ENCODE peak calls at places on chromosomes 3 and 15, in four cellular contexts. K is right lobe of liver; T is NCI-H510A treated with DMSO at 0.1 percent for 48 hours; O is activated naive CD8-positive, alpha-beta T cell treated with anti-CD3 and anti-CD28 coated beads, Interleukin-2, amount 50 U/mL, for 16 hours. J is an unnamed sample.

GRCh38 chr3:58111513-58112184 is 99.1 kb downstream of the DNASE1L3 start:
- DNase-seq in K (no peak), T (peak), O (no peak), J (peak)

GRCh38 chr15:91849749-91850161 is 3.8 kb upstream of the SLCO3A1 start:
- DNase-seq in K (no peak), T (peak), O (no peak), J (no peak)

GRCh38 chr3:146780251-146780650 is 175.1 kb upstream of the PLSCR5 start:
- DNase-seq in K (no peak), T (no peak), O (no peak), J (no peak)

GRCh38 chr3:108518895-108519294 is 8.5 kb upstream of the MYH15 start:
- DNase-seq in K (no peak), T (no peak), O (no peak), J (no peak)

GRCh38 chr15:75338661-75339240 is 2.9 kb downstream of the COMMD4 start:
- DNase-seq in K (no peak), T (no peak), O (no peak), J (peak)

GRCh38 chr3:118990818-118991560 is 43.7 kb downstream of the IGSF11 start:
- DNase-seq in K (no peak), T (no peak), O (no peak), J (no peak)

GRCh38 chr3:139940622-139941021 is 5.6 kb downstream of the CLSTN2 start:
- DNase-seq in K (no peak), T (no peak), O (no peak), J (no peak)

GRCh38 chr3:66456711-66457173 is 44.1 kb downstream of the LRIG1 start:
- DNase-seq in K (no peak), T (no peak), O (no peak), J (no peak)

J was measured in kidney.